ENCODE peak calls at places on chromosomes 11 and 22, in four cellular contexts. B, L, Q and X are unnamed samples.

GRCh38 chr11:12692238-12693074 is 18.2 kb downstream of the TEAD1 start:
- DNase-seq in B (peak), L (no peak), Q (no peak), X (peak)

GRCh38 chr11:102592634-102593581 is 32.2 kb downstream of the MMP20 start:
- DNase-seq in B (peak), L (no peak), Q (peak), X (peak)

GRCh38 chr22:45328822-45329535 is 19.2 kb downstream of the FAM118A start:
- DNase-seq in B (no peak), L (no peak), Q (no peak), X (no peak)

GRCh38 chr22:25120761-25121212 is 78.9 kb upstream of the CRYBB3 start:
- DNase-seq in B (no peak), L (no peak), Q (no peak), X (no peak)

GRCh38 chr11:120134931-120135228 is 3.0 kb downstream of the TRIM29 start:
- DNase-seq in B (no peak), L (no peak), Q (peak), X (no peak)

GRCh38 chr22:50201191-50202129 is 649 bp downstream of the SELENOO start:
- DNase-seq in B (no peak), L (no peak), Q (no peak), X (no peak)

GRCh38 chr11:16280256-16280682 is 76.1 kb downstream of the SOX6 start:
- DNase-seq in B (no peak), L (no peak), Q (no peak), X (no peak)

GRCh38 chr11:45108070-45109064 is 38.1 kb upstream of the PRDM11 start:
- DNase-seq in B (no peak), L (no peak), Q (no peak), X (no peak)

GRCh38 chr11:113377606-113378005 is 10.0 kb upstream of the ANKK1 start:
- DNase-seq in B (peak), L (no peak), Q (no peak), X (peak)

GRCh38 chr11:112612283-112612849 is 348.9 kb upstream of the NCAM1 start:
- DNase-seq in B (no peak), L (no peak), Q (peak), X (peak)

GRCh38 chr11:67664213-67664585 is 10.2 kb downstream of the ALDH3B2 start:
- DNase-seq in B (no peak), L (no peak), Q (no peak), X (no peak)

GRCh38 chr11:65915821-65916251 is 3.0 kb downstream of the C11orf68 start:
- DNase-seq in B (peak), L (no peak), Q (peak), X (peak)

GRCh38 chr11:126507646-126508045 is 152.2 kb downstream of the ST3GAL4 start:
- DNase-seq in B (no peak), L (no peak), Q (no peak), X (no peak)

GRCh38 chr11:12524865-12525264 is 147.5 kb downstream of the PARVA start:
- DNase-seq in B (no peak), L (no peak), Q (no peak), X (no peak)

GRCh38 chr11:59556883-59557205 is 45.5 kb downstream of the OR4D9 start:
- DNase-seq in B (no peak), L (no peak), Q (peak), X (no peak)

GRCh38 chr11:94926698-94927237 is 46.6 kb downstream of the CWC15 start:
- DNase-seq in B (peak), L (no peak), Q (peak), X (peak)

GRCh38 chr22:27667121-27667843 is 134.3 kb downstream of the MN1 start:
- DNase-seq in B (no peak), L (no peak), Q (no peak), X (peak)

GRCh38 chr11:63616953-63617352 is 2.7 kb upstream of the PLAAT3 start:
- DNase-seq in B (no peak), L (no peak), Q (no peak), X (no peak)

GRCh38 chr11:11243790-11244469 is 109.1 kb downstream of the CSNK2A3 start:
- DNase-seq in B (no peak), L (peak), Q (peak), X (peak)

GRCh38 chr11:45031912-45032519 is 81.3 kb upstream of the TP53I11 start:
- DNase-seq in B (no peak), L (no peak), Q (no peak), X (no peak)

GRCh38 chr11:94183886-94184264 is 55.2 kb downstream of the PANX1 start:
- DNase-seq in B (peak), L (peak), Q (peak), X (peak)

GRCh38 chr11:32173435-32173834 is 82.6 kb downstream of the RCN1 start:
- DNase-seq in B (peak), L (peak), Q (peak), X (peak)

GRCh38 chr11:116454020-116454645 is 318.7 kb downstream of the BUD13 start:
- DNase-seq in B (peak), L (no peak), Q (peak), X (peak)

GRCh38 chr11:86678296-86678695 is 5.9 kb upstream of the ME3 start:
- DNase-seq in B (no peak), L (peak), Q (no peak), X (no peak)

GRCh38 chr11:58165504-58166106 is 23.3 kb upstream of the OR9Q2 start:
- DNase-seq in B (no peak), L (no peak), Q (no peak), X (no peak)

GRCh38 chr22:23386822-23387580 is 193.1 kb downstream of the IGLL1 start:
- DNase-seq in B (no peak), L (no peak), Q (no peak), X (no peak)

GRCh38 chr11:105867742-105868141 is 154.3 kb downstream of the MSANTD4 start:
- DNase-seq in B (peak), L (no peak), Q (no peak), X (no peak)

GRCh38 chr22:49544286-49544685 is 283.4 kb downstream of the BRD1 start:
- DNase-seq in B (no peak), L (no peak), Q (no peak), X (no peak)

GRCh38 chr11:117766576-117766975 is 30.4 kb downstream of the DSCAML1 start:
- DNase-seq in B (no peak), L (no peak), Q (no peak), X (no peak)

GRCh38 chr22:30687358-30687757 is 7.3 kb upstream of the OSBP2 start:
- DNase-seq in B (no peak), L (no peak), Q (no peak), X (no peak)

GRCh38 chr11:89433278-89433677 is 57.9 kb downstream of the NOX4 start:
- DNase-seq in B (no peak), L (no peak), Q (no peak), X (no peak)

GRCh38 chr11:41431784-41432183 is 27.7 kb downstream of the LRRC4C start:
- DNase-seq in B (no peak), L (no peak), Q (no peak), X (peak)

GRCh38 chr11:30447246-30447645 is 124.3 kb downstream of the ARL14EP start:
- DNase-seq in B (no peak), L (no peak), Q (no peak), X (no peak)

GRCh38 chr11:117693344-117693743 is 103.7 kb downstream of the DSCAML1 start:
- DNase-seq in B (no peak), L (no peak), Q (no peak), X (no peak)

GRCh38 chr11:43311791-43312607 is at the start of gene API5:
- DNase-seq in B (peak), L (peak), Q (peak), X (peak)
- H2AK5ac ChIP-seq in B (no peak), L (peak), Q (no peak), X (no peak)

GRCh38 chr11:75562048-75562835 is at the start of gene SERPINH1:
- DNase-seq in B (peak), L (no peak), Q (peak), X (peak)
- H2AK5ac ChIP-seq in B (peak), L (peak), Q (no peak), X (peak)

DNA sequence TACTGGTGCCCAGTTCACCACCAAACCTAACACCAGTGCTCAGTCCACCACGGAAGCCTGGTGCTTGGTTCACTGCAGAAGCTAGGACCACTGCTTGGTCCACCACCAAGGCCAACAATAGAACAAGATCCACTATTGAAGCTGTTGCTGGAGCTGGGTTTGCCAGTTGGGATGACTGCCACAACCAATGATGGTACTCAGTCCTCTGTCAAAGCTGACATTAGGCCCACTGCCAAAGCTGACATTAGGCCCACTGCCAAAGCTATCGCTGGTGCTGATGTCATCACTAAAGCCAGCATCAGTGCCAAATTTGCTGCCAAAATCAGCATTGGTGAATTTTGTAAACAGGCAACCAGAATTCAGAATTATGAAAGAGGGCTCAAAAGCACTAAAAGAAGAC is 1850.2 kb upstream of the RAG2 start:
- DNase-seq in B (no peak), L (no peak), Q (no peak), X (no peak)
- H2AK5ac ChIP-seq in B (no peak), L (no peak), Q (no peak), X (no peak)

GRCh38 chr22:48340727-48341709 is 1486.7 kb downstream of the BRD1 start:
- DNase-seq in B (no peak), L (no peak), Q (no peak), X (peak)
- H2AK5ac ChIP-seq in B (no peak), L (no peak), Q (no peak), X (no peak)

GRCh38 chr22:32226236-32227119 is 21.6 kb upstream of the RFPL2 start:
- DNase-seq in B (no peak), L (peak), Q (no peak), X (no peak)
- H2AK5ac ChIP-seq in B (no peak), L (no peak), Q (no peak), X (no peak)

DNA sequence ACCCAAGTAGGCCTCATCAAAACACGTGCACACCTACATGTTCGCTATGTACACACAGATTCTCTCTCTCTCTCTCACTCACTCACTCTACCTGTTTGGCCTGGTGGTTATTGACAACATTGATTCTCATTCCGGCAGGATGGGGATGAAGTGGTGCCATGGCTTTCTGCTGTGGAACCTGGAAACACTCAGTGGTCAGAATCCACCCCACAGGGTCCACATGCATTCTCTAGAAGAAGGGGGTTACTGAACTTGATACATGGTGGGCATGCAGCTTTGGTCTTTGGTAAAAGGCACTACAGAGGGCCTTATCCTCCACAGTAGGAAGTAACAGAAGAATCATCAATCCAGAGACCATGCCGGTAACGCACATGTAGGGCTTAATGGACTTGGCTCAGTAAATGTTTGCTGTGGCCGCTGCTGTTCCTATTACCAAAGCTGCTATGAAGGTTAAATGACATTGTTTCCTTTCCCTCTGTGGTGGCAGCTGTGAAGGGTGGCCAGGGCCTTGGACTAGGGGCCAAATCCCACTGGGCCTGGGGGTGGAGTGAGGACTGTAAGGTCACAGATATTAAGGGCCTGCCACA is 12.7 kb downstream of the POLDIP3 start:
- DNase-seq in B (no peak), L (no peak), Q (no peak), X (no peak)
- H2AK5ac ChIP-seq in B (no peak), L (no peak), Q (no peak), X (no peak)

DNA sequence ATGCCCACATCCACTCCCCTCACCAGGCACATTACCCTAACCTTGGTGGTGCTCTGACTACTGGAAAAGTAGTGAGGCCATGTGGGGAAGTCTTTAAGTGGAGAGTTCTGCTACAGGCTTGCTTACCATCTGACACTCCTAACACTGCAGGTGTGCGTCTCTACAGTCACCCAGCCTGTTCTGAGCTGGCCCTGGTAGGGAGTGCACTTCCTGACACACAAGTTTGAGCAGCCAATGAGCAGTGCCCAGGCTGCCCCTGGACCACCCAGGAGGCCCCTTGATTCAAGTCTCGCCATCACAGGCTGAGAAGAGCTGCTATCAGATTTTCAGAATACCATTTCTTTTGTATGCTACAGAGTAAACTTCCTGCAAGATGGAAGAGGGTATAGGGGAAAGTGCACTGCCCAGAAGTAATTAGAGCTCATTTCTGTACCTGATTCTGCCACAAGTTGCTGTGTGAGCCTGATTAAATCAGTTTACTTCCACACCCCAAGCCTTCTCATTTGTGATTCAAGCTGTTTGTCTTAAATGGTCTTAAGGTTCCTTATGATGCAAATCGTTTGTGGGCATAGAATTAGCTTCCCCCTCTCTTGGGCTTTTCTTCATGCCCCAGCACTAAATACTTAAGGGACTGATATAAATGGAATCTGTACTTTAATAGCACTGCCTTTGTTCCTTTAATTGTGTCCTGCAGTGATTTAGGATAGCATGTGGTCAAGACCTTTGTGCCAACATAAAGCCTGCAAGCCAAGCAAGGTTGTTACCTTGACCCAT is 22.2 kb downstream of the OPCML start:
- DNase-seq in B (no peak), L (no peak), Q (peak), X (no peak)
- H2AK5ac ChIP-seq in B (no peak), L (no peak), Q (no peak), X (no peak)

DNA sequence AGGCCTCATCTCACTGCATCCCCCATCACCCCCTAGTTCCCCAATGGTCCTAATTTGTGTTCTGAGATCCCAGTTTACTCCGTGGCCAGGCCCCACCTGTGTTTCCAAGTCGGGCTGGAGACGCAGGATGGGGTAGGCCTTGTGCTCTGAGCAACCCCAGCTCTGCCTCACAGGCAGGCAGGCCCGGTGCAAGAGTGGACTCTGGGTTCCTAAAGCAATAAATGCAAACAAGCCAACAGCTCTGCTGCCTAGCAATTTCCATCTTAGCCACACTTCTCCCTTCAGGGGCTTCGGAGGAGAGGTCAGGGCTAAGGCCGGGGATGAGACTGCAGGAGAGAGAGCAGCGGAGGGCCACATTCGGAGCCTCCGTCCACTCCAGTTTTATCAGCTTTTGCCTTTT is 2.5 kb upstream of the EPS8L2 start:
- DNase-seq in B (no peak), L (no peak), Q (no peak), X (no peak)
- H2AK5ac ChIP-seq in B (no peak), L (no peak), Q (no peak), X (no peak)

DNA sequence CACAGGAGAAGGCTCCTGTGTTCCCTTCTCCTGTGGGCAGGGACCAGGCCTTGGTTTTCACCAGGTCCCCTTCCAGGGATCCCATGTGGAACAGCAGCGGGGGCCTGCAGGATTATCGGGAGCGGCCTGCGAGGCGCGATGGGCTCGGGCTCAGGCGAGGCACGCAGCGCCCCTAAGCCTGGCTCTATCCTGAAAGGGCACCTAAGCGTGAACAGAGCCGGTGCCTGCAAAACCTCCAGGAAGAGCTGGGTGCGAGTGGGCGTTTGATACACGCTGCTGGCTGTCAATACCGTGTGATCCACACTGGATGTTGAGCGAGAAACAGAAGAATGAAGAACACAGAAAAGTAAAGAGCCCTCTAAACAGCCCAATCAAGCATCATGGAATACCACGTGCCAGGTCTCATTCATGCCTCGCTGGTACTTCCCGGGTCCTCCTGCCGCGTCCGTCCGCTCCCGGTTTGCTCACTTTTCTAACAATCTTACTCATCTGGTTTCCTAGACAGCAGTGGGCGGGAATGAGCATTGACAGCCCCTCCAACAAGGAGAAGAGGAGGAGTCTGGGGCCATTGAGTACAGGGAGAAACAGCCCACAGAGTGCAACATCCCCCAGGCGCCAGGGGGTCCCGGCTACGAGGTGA is 12.5 kb downstream of the OSBPL5 start:
- DNase-seq in B (peak), L (no peak), Q (no peak), X (no peak)
- H2AK5ac ChIP-seq in B (peak), L (peak), Q (no peak), X (no peak)